ENCODE peak calls at places on chromosomes 7 and 10, in seven cellular contexts. One of them, this sample, is unnamed.

GRCh38 chr7:128752251-128752650 is 13.1 kb downstream of the CALU start:
- DNase-seq in activated gamma-delta T cell treated with anti-CD3 and anti-CD28 coated beads, Interleukin-2, amount 50 U/mL, for 16 hours: no peak
- DNase-seq in posterior cingulate gyrus: no peak
- DNase-seq in adrenal gland: no peak
- DNase-seq in GM12865: no peak
- DNase-seq in HepG2: no peak
- DNase-seq in brain pericyte: no peak
- DNase-seq in this sample: no peak

GRCh38 chr7:142838461-142839213 is 16.2 kb upstream of the EPHB6 start:
- DNase-seq in GM12865: no peak
- DNase-seq in HepG2: no peak
- DNase-seq in activated gamma-delta T cell treated with anti-CD3 and anti-CD28 coated beads, Interleukin-2, amount 50 U/mL, for 16 hours: no peak
- DNase-seq in brain pericyte: no peak
- DNase-seq in adrenal gland: no peak
- DNase-seq in posterior cingulate gyrus: no peak
- DNase-seq in this sample: no peak

GRCh38 chr10:78381072-78381471 is 347.4 kb downstream of the RPS24 start:
- DNase-seq in adrenal gland: no peak
- DNase-seq in activated gamma-delta T cell treated with anti-CD3 and anti-CD28 coated beads, Interleukin-2, amount 50 U/mL, for 16 hours: no peak
- DNase-seq in HepG2: no peak
- DNase-seq in GM12865: no peak
- DNase-seq in posterior cingulate gyrus: no peak
- DNase-seq in brain pericyte: no peak
- DNase-seq in this sample: no peak

GRCh38 chr10:29873941-29874340 is 185.4 kb downstream of the JCAD start:
- DNase-seq in HepG2: no peak
- DNase-seq in brain pericyte: no peak
- DNase-seq in activated gamma-delta T cell treated with anti-CD3 and anti-CD28 coated beads, Interleukin-2, amount 50 U/mL, for 16 hours: no peak
- DNase-seq in adrenal gland: no peak
- DNase-seq in GM12865: no peak
- DNase-seq in posterior cingulate gyrus: no peak
- DNase-seq in this sample: no peak

GRCh38 chr10:96017227-96017687 is 26.1 kb upstream of the CCNJ start:
- DNase-seq in posterior cingulate gyrus: no peak
- DNase-seq in activated gamma-delta T cell treated with anti-CD3 and anti-CD28 coated beads, Interleukin-2, amount 50 U/mL, for 16 hours: peak
- DNase-seq in HepG2: peak
- DNase-seq in brain pericyte: no peak
- DNase-seq in adrenal gland: no peak
- DNase-seq in GM12865: peak
- DNase-seq in this sample: no peak

GRCh38 chr7:29878081-29878688 is 71.9 kb downstream of the WIPF3 start:
- DNase-seq in adrenal gland: peak
- DNase-seq in HepG2: peak
- DNase-seq in brain pericyte: peak
- DNase-seq in activated gamma-delta T cell treated with anti-CD3 and anti-CD28 coated beads, Interleukin-2, amount 50 U/mL, for 16 hours: no peak
- DNase-seq in posterior cingulate gyrus: no peak
- DNase-seq in GM12865: peak
- DNase-seq in this sample: no peak

GRCh38 chr10:118508355-118508754 is 87.1 kb downstream of the PRLHR start:
- DNase-seq in brain pericyte: no peak
- DNase-seq in posterior cingulate gyrus: no peak
- DNase-seq in HepG2: no peak
- DNase-seq in GM12865: no peak
- DNase-seq in activated gamma-delta T cell treated with anti-CD3 and anti-CD28 coated beads, Interleukin-2, amount 50 U/mL, for 16 hours: no peak
- DNase-seq in adrenal gland: no peak
- DNase-seq in this sample: no peak

GRCh38 chr7:47724335-47724982 is 142.5 kb upstream of the TNS3 start:
- DNase-seq in HepG2: peak
- DNase-seq in posterior cingulate gyrus: no peak
- DNase-seq in brain pericyte: peak
- DNase-seq in activated gamma-delta T cell treated with anti-CD3 and anti-CD28 coated beads, Interleukin-2, amount 50 U/mL, for 16 hours: no peak
- DNase-seq in GM12865: no peak
- DNase-seq in adrenal gland: no peak
- DNase-seq in this sample: no peak

GRCh38 chr10:105542401-105542800 is 901.3 kb downstream of the SORCS3 start:
- DNase-seq in brain pericyte: no peak
- DNase-seq in activated gamma-delta T cell treated with anti-CD3 and anti-CD28 coated beads, Interleukin-2, amount 50 U/mL, for 16 hours: no peak
- DNase-seq in posterior cingulate gyrus: no peak
- DNase-seq in GM12865: no peak
- DNase-seq in adrenal gland: no peak
- DNase-seq in HepG2: no peak
- DNase-seq in this sample: no peak

GRCh38 chr10:80104066-80104926 is 25.8 kb downstream of the TMEM254 start:
- DNase-seq in adrenal gland: no peak
- DNase-seq in posterior cingulate gyrus: no peak
- DNase-seq in HepG2: peak
- DNase-seq in brain pericyte: peak
- DNase-seq in activated gamma-delta T cell treated with anti-CD3 and anti-CD28 coated beads, Interleukin-2, amount 50 U/mL, for 16 hours: no peak
- DNase-seq in GM12865: peak
- DNase-seq in this sample: no peak

GRCh38 chr7:146892151-146892550 is 775.5 kb downstream of the CNTNAP2 start:
- DNase-seq in posterior cingulate gyrus: no peak
- DNase-seq in GM12865: no peak
- DNase-seq in adrenal gland: no peak
- DNase-seq in activated gamma-delta T cell treated with anti-CD3 and anti-CD28 coated beads, Interleukin-2, amount 50 U/mL, for 16 hours: no peak
- DNase-seq in brain pericyte: no peak
- DNase-seq in HepG2: no peak
- DNase-seq in this sample: no peak

GRCh38 chr10:33413093-33413442 is 78.6 kb upstream of the NRP1 start:
- DNase-seq in brain pericyte: no peak
- DNase-seq in HepG2: no peak
- DNase-seq in activated gamma-delta T cell treated with anti-CD3 and anti-CD28 coated beads, Interleukin-2, amount 50 U/mL, for 16 hours: no peak
- DNase-seq in adrenal gland: no peak
- DNase-seq in GM12865: no peak
- DNase-seq in posterior cingulate gyrus: no peak
- DNase-seq in this sample: no peak

This sample was measured in GOT3.